ENCODE peak calls at places on chromosomes 1 and 21, in ten cellular contexts. One of them, this sample, is unnamed. For H3K36me3 and H3K4me1, the result is how much of the 10 kb centered on the place peaks cover.

GRCh38 chr1:36825226-36825625 is 209.1 kb downstream of the GRIK3 start:
- DNase-seq in MM.1S: no peak
- DNase-seq in left lung: no peak
- DNase-seq in HCT116: no peak
- DNase-seq in heart right ventricle: no peak
- DNase-seq in cardiac muscle cell: no peak
- DNase-seq in heart left ventricle: no peak
- DNase-seq in transverse colon: no peak
- DNase-seq in neural progenitor cell: no peak
- DNase-seq in SK-N-SH: no peak
- DNase-seq in this sample: no peak

GRCh38 chr1:3504823-3505155 is 50.3 kb downstream of the ARHGEF16 start:
- DNase-seq in MM.1S: no peak
- DNase-seq in left lung: no peak
- DNase-seq in HCT116: no peak
- DNase-seq in heart right ventricle: no peak
- DNase-seq in cardiac muscle cell: no peak
- DNase-seq in heart left ventricle: no peak
- DNase-seq in transverse colon: no peak
- DNase-seq in neural progenitor cell: no peak
- DNase-seq in SK-N-SH: no peak
- DNase-seq in this sample: no peak

GRCh38 chr1:187626056-187626455 is 797.3 kb downstream of the PLA2G4A start:
- DNase-seq in MM.1S: no peak
- DNase-seq in left lung: no peak
- DNase-seq in HCT116: no peak
- DNase-seq in heart right ventricle: no peak
- DNase-seq in cardiac muscle cell: no peak
- DNase-seq in heart left ventricle: no peak
- DNase-seq in transverse colon: no peak
- DNase-seq in neural progenitor cell: no peak
- DNase-seq in SK-N-SH: no peak
- DNase-seq in this sample: no peak

GRCh38 chr21:17668479-17668878 is 55.8 kb upstream of the BTG3 start:
- DNase-seq in MM.1S: no peak
- DNase-seq in left lung: no peak
- DNase-seq in HCT116: no peak
- DNase-seq in heart right ventricle: no peak
- DNase-seq in cardiac muscle cell: no peak
- DNase-seq in heart left ventricle: no peak
- DNase-seq in transverse colon: no peak
- DNase-seq in neural progenitor cell: no peak
- DNase-seq in SK-N-SH: no peak
- DNase-seq in this sample: no peak

GRCh38 chr1:220290163-220290761 is 18.0 kb upstream of the RAB3GAP2 start:
- DNase-seq in MM.1S: no peak
- DNase-seq in left lung: no peak
- DNase-seq in HCT116: no peak
- DNase-seq in heart right ventricle: no peak
- DNase-seq in cardiac muscle cell: no peak
- DNase-seq in heart left ventricle: no peak
- DNase-seq in transverse colon: no peak
- DNase-seq in neural progenitor cell: peak
- DNase-seq in SK-N-SH: no peak
- DNase-seq in this sample: no peak

GRCh38 chr1:234530641-234531040 is 51.7 kb upstream of the TARBP1 start:
- DNase-seq in MM.1S: no peak
- DNase-seq in left lung: no peak
- DNase-seq in HCT116: no peak
- DNase-seq in heart right ventricle: no peak
- DNase-seq in cardiac muscle cell: no peak
- DNase-seq in heart left ventricle: no peak
- DNase-seq in transverse colon: no peak
- DNase-seq in neural progenitor cell: no peak
- DNase-seq in SK-N-SH: no peak
- DNase-seq in this sample: no peak

GRCh38 chr1:9422921-9423505 is 116.3 kb upstream of the SLC25A33 start:
- DNase-seq in MM.1S: no peak
- DNase-seq in left lung: no peak
- DNase-seq in HCT116: no peak
- DNase-seq in heart right ventricle: no peak
- DNase-seq in cardiac muscle cell: no peak
- DNase-seq in heart left ventricle: peak
- DNase-seq in transverse colon: no peak
- DNase-seq in neural progenitor cell: no peak
- DNase-seq in SK-N-SH: no peak
- DNase-seq in this sample: no peak

GRCh38 chr1:244989813-244990212 is 125.5 kb upstream of the HNRNPU start:
- DNase-seq in MM.1S: no peak
- DNase-seq in left lung: no peak
- DNase-seq in HCT116: no peak
- DNase-seq in heart right ventricle: no peak
- DNase-seq in cardiac muscle cell: no peak
- DNase-seq in heart left ventricle: no peak
- DNase-seq in transverse colon: no peak
- DNase-seq in neural progenitor cell: no peak
- DNase-seq in SK-N-SH: no peak
- DNase-seq in this sample: no peak

DNA sequence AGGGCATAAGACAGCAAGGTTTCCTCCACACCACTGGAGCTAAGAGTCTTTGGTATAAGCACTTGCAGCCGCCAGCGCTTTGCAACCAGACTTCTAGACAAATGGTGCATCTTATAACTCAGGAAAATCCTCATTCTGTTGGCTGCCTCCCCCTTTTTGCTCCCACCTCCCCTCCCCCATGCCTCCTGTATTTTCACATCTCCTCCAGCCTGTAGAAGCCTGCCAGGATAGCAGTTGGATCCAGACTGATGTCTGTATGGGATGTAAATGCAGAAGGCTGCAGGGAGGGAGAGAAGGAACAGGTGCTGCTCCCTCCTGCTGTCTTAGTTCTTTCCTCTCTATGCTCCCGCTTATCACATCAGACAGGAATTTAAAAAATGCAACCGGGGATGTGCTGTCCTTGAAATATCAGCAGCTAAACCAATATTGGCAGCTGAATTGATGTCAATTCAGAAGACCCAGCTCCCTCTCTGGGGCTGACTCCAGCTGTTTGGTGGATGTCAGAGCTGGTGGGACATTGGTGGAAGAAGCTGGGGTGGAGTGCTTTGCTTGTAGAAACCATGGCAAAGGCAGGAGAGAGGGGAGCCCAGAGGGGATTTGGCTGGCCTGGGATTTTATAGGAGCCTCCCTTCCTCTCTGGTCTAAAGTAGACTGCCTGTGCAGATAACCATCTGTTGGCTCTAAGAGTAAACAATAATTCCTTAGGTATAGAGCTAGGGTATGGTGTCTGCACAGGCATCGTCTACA is 53.5 kb downstream of the NFASC start:
- DNase-seq in MM.1S: no peak
- DNase-seq in left lung: no peak
- DNase-seq in HCT116: no peak
- DNase-seq in heart right ventricle: no peak
- DNase-seq in cardiac muscle cell: no peak
- DNase-seq in heart left ventricle: no peak
- DNase-seq in transverse colon: no peak
- DNase-seq in neural progenitor cell: peak
- DNase-seq in SK-N-SH: no peak
- DNase-seq in this sample: no peak
- H3K27ac ChIP-seq in MM.1S: no peak
- H3K27ac ChIP-seq in left lung: no peak
- H3K27ac ChIP-seq in HCT116: no peak
- H3K27ac ChIP-seq in heart right ventricle: no peak
- H3K27ac ChIP-seq in cardiac muscle cell: no peak
- H3K27ac ChIP-seq in heart left ventricle: no peak
- H3K27ac ChIP-seq in transverse colon: no peak
- H3K27ac ChIP-seq in neural progenitor cell: no peak
- H3K27ac ChIP-seq in SK-N-SH: no peak
- H3K27ac ChIP-seq in this sample: no peak

DNA sequence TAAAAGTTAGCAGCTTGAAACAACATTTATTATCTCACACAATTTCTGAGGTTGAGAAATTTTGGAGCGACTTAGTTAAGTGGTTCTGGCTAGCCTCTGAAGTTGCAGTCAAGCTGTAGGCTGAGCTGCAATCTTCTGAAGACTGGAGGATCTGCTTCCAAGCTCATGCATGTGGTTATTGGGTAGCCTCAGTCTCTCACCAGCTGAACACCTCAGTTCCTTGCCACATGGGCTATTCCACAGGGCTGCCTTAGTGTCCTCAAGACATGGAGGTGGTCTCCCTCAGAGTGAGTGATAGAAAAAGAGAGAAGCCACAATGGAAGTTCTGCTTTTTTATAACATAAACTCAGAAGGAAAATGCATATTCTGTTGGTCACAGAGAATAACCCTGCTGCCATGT is 92.0 kb upstream of the CAMK1G start:
- DNase-seq in MM.1S: no peak
- DNase-seq in left lung: no peak
- DNase-seq in HCT116: no peak
- DNase-seq in heart right ventricle: no peak
- DNase-seq in cardiac muscle cell: no peak
- DNase-seq in heart left ventricle: no peak
- DNase-seq in transverse colon: no peak
- DNase-seq in neural progenitor cell: no peak
- DNase-seq in SK-N-SH: no peak
- DNase-seq in this sample: no peak
- H3K36me3 ChIP-seq in MM.1S: under half
- H3K36me3 ChIP-seq in left lung: under half
- H3K36me3 ChIP-seq in HCT116: under half
- H3K36me3 ChIP-seq in heart right ventricle: under half
- H3K36me3 ChIP-seq in cardiac muscle cell: under half
- H3K36me3 ChIP-seq in heart left ventricle: under half
- H3K36me3 ChIP-seq in transverse colon: under half
- H3K36me3 ChIP-seq in neural progenitor cell: under half
- H3K36me3 ChIP-seq in SK-N-SH: under half
- H3K36me3 ChIP-seq in this sample: under half

GRCh38 chr1:32771561-32772280 is 45.4 kb downstream of the YARS1 start:
- DNase-seq in MM.1S: no peak
- DNase-seq in left lung: no peak
- DNase-seq in HCT116: no peak
- DNase-seq in heart right ventricle: no peak
- DNase-seq in cardiac muscle cell: no peak
- DNase-seq in heart left ventricle: no peak
- DNase-seq in transverse colon: no peak
- DNase-seq in neural progenitor cell: no peak
- DNase-seq in SK-N-SH: no peak
- DNase-seq in this sample: no peak
- H3K4me1 ChIP-seq in MM.1S: under half
- H3K4me1 ChIP-seq in left lung: under half
- H3K4me1 ChIP-seq in HCT116: half or more
- H3K4me1 ChIP-seq in heart right ventricle: under half
- H3K4me1 ChIP-seq in cardiac muscle cell: under half
- H3K4me1 ChIP-seq in heart left ventricle: under half
- H3K4me1 ChIP-seq in transverse colon: under half
- H3K4me1 ChIP-seq in neural progenitor cell: under half
- H3K4me1 ChIP-seq in SK-N-SH: under half
- H3K4me1 ChIP-seq in this sample: half or more

GRCh38 chr1:39076127-39076798 is 50.1 kb downstream of the NDUFS5 start:
- DNase-seq in MM.1S: no peak
- DNase-seq in left lung: no peak
- DNase-seq in HCT116: no peak
- DNase-seq in heart right ventricle: peak
- DNase-seq in cardiac muscle cell: peak
- DNase-seq in heart left ventricle: peak
- DNase-seq in transverse colon: peak
- DNase-seq in neural progenitor cell: no peak
- DNase-seq in SK-N-SH: no peak
- DNase-seq in this sample: no peak
- H3K27ac ChIP-seq in MM.1S: no peak
- H3K27ac ChIP-seq in left lung: no peak
- H3K27ac ChIP-seq in HCT116: peak
- H3K27ac ChIP-seq in heart right ventricle: peak
- H3K27ac ChIP-seq in cardiac muscle cell: peak
- H3K27ac ChIP-seq in heart left ventricle: no peak
- H3K27ac ChIP-seq in transverse colon: peak
- H3K27ac ChIP-seq in neural progenitor cell: no peak
- H3K27ac ChIP-seq in SK-N-SH: no peak
- H3K27ac ChIP-seq in this sample: peak

DNA sequence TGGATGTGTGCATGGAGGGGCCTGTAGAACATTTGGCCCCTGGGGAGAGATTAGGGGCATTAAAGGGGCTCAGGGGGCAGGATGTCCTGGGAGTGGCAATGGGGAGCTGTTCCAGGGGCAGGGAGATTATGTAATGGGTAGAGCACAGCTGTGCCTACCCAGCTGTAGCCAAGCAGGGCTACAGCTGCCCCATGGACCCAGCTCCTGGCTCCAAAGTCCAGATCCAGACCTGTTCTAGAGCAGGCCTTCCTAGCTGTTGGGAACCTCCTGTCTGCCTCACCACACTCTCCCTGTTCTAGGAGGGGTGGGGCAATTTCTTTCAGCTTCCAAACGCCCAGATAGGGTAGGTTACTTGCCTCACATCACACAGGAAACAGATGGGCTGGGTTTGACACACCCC is 5.6 kb downstream of the RPS6KA1 start:
- DNase-seq in MM.1S: no peak
- DNase-seq in left lung: no peak
- DNase-seq in HCT116: no peak
- DNase-seq in heart right ventricle: no peak
- DNase-seq in cardiac muscle cell: no peak
- DNase-seq in heart left ventricle: no peak
- DNase-seq in transverse colon: peak
- DNase-seq in neural progenitor cell: no peak
- DNase-seq in SK-N-SH: no peak
- DNase-seq in this sample: no peak
- H3K36me3 ChIP-seq in MM.1S: under half
- H3K36me3 ChIP-seq in left lung: under half
- H3K36me3 ChIP-seq in HCT116: under half
- H3K36me3 ChIP-seq in heart right ventricle: under half
- H3K36me3 ChIP-seq in cardiac muscle cell: under half
- H3K36me3 ChIP-seq in heart left ventricle: under half
- H3K36me3 ChIP-seq in transverse colon: under half
- H3K36me3 ChIP-seq in neural progenitor cell: under half
- H3K36me3 ChIP-seq in SK-N-SH: under half
- H3K36me3 ChIP-seq in this sample: under half